ENCODE peak calls at places on chromosome 17, in five cellular contexts. K is tibial artery; N is Calu3; G is stimulated activated CD8-positive, alpha-beta memory T cell treated with anti-CD3 and anti-CD28 coated beads, Interleukin-2, amount 100 ng/mL, for 48 hours; R is NCI-H1930. E is an unnamed sample.

GRCh38 chr17:11869680-11870394 is 127.4 kb downstream of the ZNF18 start:
- DNase-seq in G (no peak), N (no peak), K (no peak), R (no peak), E (no peak)

GRCh38 chr17:83083368-83084201 is 4.2 kb downstream of the METRNL start:
- DNase-seq in R (no peak), K (no peak), G (peak), N (peak), E (no peak)

GRCh38 chr17:50209472-50210248 is 8.2 kb upstream of the COL1A1 start:
- DNase-seq in K (peak), R (no peak), N (no peak), G (no peak), E (peak)

GRCh38 chr17:72575542-72576233 is 454.9 kb downstream of the SOX9 start:
- DNase-seq in K (no peak), R (no peak), N (no peak), G (no peak), E (no peak)

GRCh38 chr17:29032798-29033197 is 10.1 kb upstream of the PIPOX start:
- DNase-seq in G (no peak), K (no peak), N (no peak), R (no peak), E (no peak)

GRCh38 chr17:67377727-67378443 is 804 bp downstream of the PITPNC1 start:
- DNase-seq in N (peak), R (no peak), K (peak), G (peak), E (peak)

GRCh38 chr17:43406676-43407645 is 8.2 kb downstream of the ARL4D start:
- DNase-seq in G (no peak), N (no peak), K (peak), R (no peak), E (no peak)

GRCh38 chr17:7885357-7886226 is 3.0 kb upstream of the CHD3 start:
- DNase-seq in K (peak), R (peak), N (peak), G (peak), E (peak)

GRCh38 chr17:36690190-36690589 is 88.8 kb downstream of the MRM1 start:
- DNase-seq in K (no peak), R (no peak), N (no peak), G (no peak), E (no peak)

GRCh38 chr17:30290696-30291570 is 811 bp downstream of the BLMH start:
- DNase-seq in R (no peak), K (peak), N (peak), G (peak), E (peak)

GRCh38 chr17:9890124-9890523 is 14.9 kb downstream of the RCVRN start:
- DNase-seq in K (no peak), R (no peak), N (peak), G (no peak), E (no peak)

GRCh38 chr17:774320-774584 is 7.8 kb downstream of the GLOD4 start:
- DNase-seq in N (no peak), K (no peak), R (no peak), G (no peak), E (no peak)

GRCh38 chr17:41959336-41960095 is 7.1 kb upstream of the CNP start:
- DNase-seq in K (no peak), R (no peak), N (peak), G (no peak), E (no peak)

GRCh38 chr17:28402224-28402630 is 3.8 kb downstream of the SLC46A1 start:
- DNase-seq in G (no peak), K (no peak), N (no peak), R (no peak), E (no peak)

GRCh38 chr17:63305857-63306256 is 140.2 kb downstream of the CYB561 start:
- DNase-seq in G (no peak), K (no peak), N (no peak), R (no peak), E (no peak)

GRCh38 chr17:30345527-30346075 is 11.7 kb upstream of the TMIGD1 start:
- DNase-seq in R (no peak), G (no peak), K (no peak), N (peak), E (no peak)

GRCh38 chr17:47846741-47847340 is 4.1 kb downstream of the SP6 start:
- DNase-seq in N (no peak), R (no peak), K (no peak), G (no peak), E (no peak)

GRCh38 chr17:77516902-77517301 is 376.1 kb downstream of the SEC14L1 start:
- DNase-seq in N (no peak), K (peak), G (no peak), R (no peak), E (no peak)

GRCh38 chr17:38687291-38687690 is 12.5 kb upstream of the EPOP start:
- DNase-seq in K (no peak), R (no peak), N (no peak), G (no peak), E (no peak)

GRCh38 chr17:19724501-19725420 is 8.4 kb upstream of the SLC47A2 start:
- DNase-seq in R (no peak), K (peak), N (peak), G (peak), E (peak)

GRCh38 chr17:1289695-1290094 is 10.2 kb downstream of the TRARG1 start:
- DNase-seq in G (no peak), R (no peak), K (no peak), N (no peak), E (no peak)

GRCh38 chr17:12958786-12959185 is 59.0 kb downstream of the ELAC2 start:
- DNase-seq in R (no peak), K (no peak), G (no peak), N (no peak), E (no peak)

GRCh38 chr17:12320286-12320685 is 299.6 kb downstream of the MAP2K4 start:
- DNase-seq in K (no peak), G (no peak), N (no peak), R (no peak), E (no peak)